ENCODE peak calls at places on chromosomes 12 and 14, in four cellular contexts. L is COR-L47, Q is T-helper 2 cell, J is NCI-H146. P is an unnamed sample.

GRCh38 chr12:125187148-125187733 is 122.0 kb downstream of the AACS start:
- DNase-seq in L (no peak), Q (no peak), J (no peak), P (no peak)

GRCh38 chr12:74903522-74903921 is 306.1 kb downstream of the KCNC2 start:
- DNase-seq in L (no peak), Q (no peak), J (no peak), P (no peak)

GRCh38 chr14:101814869-101815268 is 53.4 kb downstream of the PPP2R5C start:
- DNase-seq in L (no peak), Q (no peak), J (no peak), P (no peak)

GRCh38 chr12:122366685-122367475 is 55.6 kb downstream of the CLIP1 start:
- DNase-seq in L (no peak), Q (no peak), J (no peak), P (peak; percentile 73)

GRCh38 chr12:55314043-55314442 is at the start of gene OR6C1:
- DNase-seq in L (no peak), Q (no peak), J (no peak), P (no peak)

GRCh38 chr14:95326987-95327386 is 7.3 kb upstream of the CLMN start:
- DNase-seq in L (no peak), Q (no peak), J (no peak), P (no peak)

GRCh38 chr14:22982477-22983245 is at the start of gene AJUBA:
- DNase-seq in L (peak; percentile 46), Q (peak; percentile 32), J (peak; percentile 62), P (peak; percentile 88)

GRCh38 chr12:122356192-122356635 is 66.3 kb downstream of the CLIP1 start:
- DNase-seq in L (peak; percentile 40), Q (no peak), J (peak; percentile 57), P (peak; percentile 69)

GRCh38 chr14:20428802-20429201 is 7.2 kb downstream of the KLHL33 start:
- DNase-seq in L (no peak), Q (no peak), J (no peak), P (no peak)

GRCh38 chr14:61524211-61524806 is 171.0 kb upstream of the HIF1A start:
- DNase-seq in L (no peak), Q (no peak), J (peak; percentile 15), P (peak; percentile 87)

GRCh38 chr14:37203423-37203822 is 5.7 kb downstream of the MIPOL1 start:
- DNase-seq in L (no peak), Q (no peak), J (no peak), P (no peak)

GRCh38 chr14:103558071-103558882 is 4.2 kb downstream of the BAG5 start:
- DNase-seq in L (no peak), Q (no peak), J (no peak), P (no peak)

P was measured in endothelial cell of umbilical vein.